ENCODE peak calls at places on chromosomes 2 and 18, in nine cellular contexts. V is CD4-positive, CD25-positive, alpha-beta regulatory T cell; Y is WERI-Rb-1; E is cardiac muscle cell; M is aorta; X is IMR-90; R is endodermal cell; K is uterus; P is HCT116. J is an unnamed sample.

GRCh38 chr2:219627105-219628100 is at the start of gene SLC4A3:
- DNase-seq in V (no peak), Y (peak; percentile 52), E (peak; percentile 47), M (no peak), X (peak; percentile 19), R (peak; percentile 68), K (no peak), P (no peak), J (no peak)

GRCh38 chr18:25898965-25899364 is 191.4 kb downstream of the SS18 start:
- DNase-seq in V (no peak), Y (no peak), E (no peak), M (no peak), X (no peak), R (no peak), K (no peak), P (no peak), J (no peak)

GRCh38 chr18:31612124-31612523 is 20.4 kb downstream of the TTR start:
- DNase-seq in V (no peak), Y (no peak), E (no peak), M (no peak), X (no peak), R (no peak), K (no peak), P (no peak), J (no peak)

GRCh38 chr18:10131036-10131774 is 217.4 kb downstream of the VAPA start:
- DNase-seq in V (no peak), Y (no peak), E (peak; percentile 17), M (no peak), X (no peak), R (peak; percentile 73), K (no peak), P (no peak), J (no peak)

GRCh38 chr2:9778012-9778411 is 65.3 kb upstream of the TAF1B start:
- DNase-seq in V (no peak), Y (peak; percentile 60), E (no peak), M (no peak), X (no peak), R (peak; percentile 77), K (no peak), P (peak; percentile 28), J (no peak)

GRCh38 chr18:21273568-21273967 is 31.5 kb downstream of the GREB1L start:
- DNase-seq in V (no peak), Y (no peak), E (no peak), M (no peak), X (no peak), R (no peak), K (no peak), P (no peak), J (no peak)

GRCh38 chr18:57885931-57886330 is 82.8 kb upstream of the ATP8B1 start:
- DNase-seq in V (no peak), Y (no peak), E (no peak), M (no peak), X (no peak), R (no peak), K (no peak), P (no peak), J (no peak)

GRCh38 chr2:223897669-223898314 is 47.3 kb downstream of the WDFY1 start:
- DNase-seq in V (no peak), Y (no peak), E (no peak), M (no peak), X (no peak), R (no peak), K (no peak), P (no peak), J (no peak)

GRCh38 chr2:216474925-216475670 is 23.5 kb upstream of the RPL37A start:
- DNase-seq in V (no peak), Y (no peak), E (no peak), M (no peak), X (no peak), R (no peak), K (no peak), P (no peak), J (no peak)

GRCh38 chr18:24590946-24591345 is 130.5 kb downstream of the HRH4 start:
- DNase-seq in V (no peak), Y (no peak), E (no peak), M (no peak), X (no peak), R (no peak), K (no peak), P (no peak), J (peak; percentile 74)

GRCh38 chr18:55384551-55385275 is 203.3 kb downstream of the TCF4 start:
- DNase-seq in V (no peak), Y (peak; percentile 60), E (peak; percentile 67), M (no peak), X (peak; percentile 48), R (peak; percentile 84), K (no peak), P (no peak), J (no peak)

GRCh38 chr18:45412577-45412976 is 202.7 kb upstream of the SLC14A2 start:
- DNase-seq in V (no peak), Y (no peak), E (no peak), M (no peak), X (no peak), R (peak; percentile 60), K (no peak), P (no peak), J (no peak)

GRCh38 chr18:79489048-79489899 is 93.5 kb downstream of the NFATC1 start:
- DNase-seq in V (no peak), Y (no peak), E (no peak), M (peak; percentile 42), X (no peak), R (no peak), K (no peak), P (no peak), J (no peak)

GRCh38 chr2:235350234-235350633 is 143.6 kb upstream of the AGAP1 start:
- DNase-seq in V (no peak), Y (no peak), E (no peak), M (no peak), X (no peak), R (no peak), K (no peak), P (no peak), J (no peak)

GRCh38 chr2:238119756-238120462 is 18.6 kb upstream of the KLHL30 start:
- DNase-seq in V (no peak), Y (no peak), E (no peak), M (peak; percentile 28), X (no peak), R (no peak), K (no peak), P (no peak), J (no peak)

GRCh38 chr2:155815851-155816250 is 516.7 kb downstream of the NR4A2 start:
- DNase-seq in V (no peak), Y (peak; percentile 67), E (no peak), M (no peak), X (no peak), R (peak; percentile 76), K (no peak), P (peak; percentile 23), J (no peak)

GRCh38 chr18:21664069-21664468 is 40.5 kb downstream of the ABHD3 start:
- DNase-seq in V (no peak), Y (no peak), E (no peak), M (no peak), X (no peak), R (no peak), K (no peak), P (no peak), J (no peak)

GRCh38 chr2:16218161-16218560 is 277.8 kb downstream of the MYCN start:
- DNase-seq in V (no peak), Y (no peak), E (no peak), M (no peak), X (no peak), R (no peak), K (no peak), P (no peak), J (no peak)

GRCh38 chr2:241788572-241788971 is 11.9 kb downstream of the GAL3ST2 start:
- DNase-seq in V (no peak), Y (no peak), E (no peak), M (no peak), X (no peak), R (no peak), K (no peak), P (peak; percentile 31), J (no peak)

GRCh38 chr2:64283641-64284371 is 139.6 kb upstream of the PELI1 start:
- DNase-seq in V (no peak), Y (no peak), E (no peak), M (no peak), X (no peak), R (no peak), K (peak; percentile 50), P (no peak), J (no peak)

DNA sequence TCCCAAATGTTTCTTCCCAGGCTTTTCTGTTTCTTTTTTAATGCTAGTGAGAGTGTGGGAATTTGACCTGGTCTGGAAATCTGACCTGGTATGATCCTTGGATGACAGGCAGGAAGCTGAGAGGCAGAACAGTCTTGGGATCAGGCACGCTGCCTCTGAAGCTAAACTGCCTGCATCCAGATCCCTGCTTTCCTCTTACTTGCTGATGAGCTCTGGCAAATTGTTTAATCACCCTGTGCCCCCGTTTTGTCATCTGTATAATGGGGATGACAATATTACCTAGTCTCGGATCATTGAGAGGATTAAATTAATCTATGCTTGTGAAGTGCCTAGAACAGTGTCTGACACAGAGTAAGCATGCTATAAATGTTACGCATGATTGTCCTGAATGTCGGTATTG is 3.3 kb downstream of the KLHL23 start:
- DNase-seq in V (no peak), Y (no peak), E (no peak), M (no peak), X (no peak), R (no peak), K (no peak), P (no peak), J (no peak)
- H3K4me3 ChIP-seq in V (no peak overlapping the region), Y (no peak overlapping the region), E (peak overlapping the region; percentile 2), M (no peak overlapping the region), X (no peak overlapping the region), R (peak overlapping the region; percentile 94), K (peak overlapping the region; percentile 11), P (no peak overlapping the region), J (peak overlapping the region; percentile 9)

GRCh38 chr2:42567389-42567788 is 1.0 kb upstream of the MTA3 start:
- DNase-seq in V (no peak), Y (no peak), E (peak; percentile 53), M (no peak), X (peak; percentile 81), R (no peak), K (no peak), P (no peak), J (no peak)
- H3K27ac ChIP-seq in V (no peak overlapping the region), Y (no peak overlapping the region), E (peak overlapping the region; percentile 93), M (peak overlapping the region; percentile 16), X (peak overlapping the region; percentile 93), R (peak overlapping the region; percentile 73), K (peak overlapping the region; percentile 97), P (no peak overlapping the region), J (peak overlapping the region; percentile 94)

DNA sequence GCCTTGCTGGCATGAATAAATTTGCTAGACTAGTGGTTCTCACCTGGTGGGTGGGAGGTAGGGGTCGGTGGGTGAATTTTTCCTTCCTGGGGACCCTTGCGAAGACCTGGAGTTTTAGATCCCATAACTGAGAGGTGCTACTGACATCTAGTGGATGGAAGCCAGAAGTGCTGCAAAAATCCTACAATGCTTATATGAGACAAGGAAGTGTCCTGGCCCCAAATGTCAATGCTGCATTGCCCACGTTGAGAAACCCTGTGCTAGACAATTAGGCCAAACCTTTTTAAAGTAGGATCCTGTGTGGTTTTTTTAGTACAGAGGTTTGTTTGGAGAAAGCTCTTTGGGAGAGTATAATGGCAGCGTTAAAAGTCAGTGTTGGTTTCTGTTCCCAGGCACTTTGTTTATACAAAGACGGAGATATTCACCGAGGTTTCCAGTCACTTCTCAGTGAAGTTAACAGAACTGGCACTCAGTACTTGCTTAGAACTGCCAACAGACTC is 9.6 kb downstream of the SERPINB8 start:
- DNase-seq in V (peak; percentile 11), Y (peak; percentile 56), E (peak; percentile 80), M (no peak), X (peak; percentile 70), R (peak; percentile 83), K (peak; percentile 35), P (peak; percentile 41), J (no peak)
- H3K27me3 ChIP-seq in V (no peaks in the 10 kb centered on the region), Y (no peaks in the 10 kb centered on the region), E (no peaks in the 10 kb centered on the region), M (no peaks in the 10 kb centered on the region), X (no peaks in the 10 kb centered on the region), R (no peaks in the 10 kb centered on the region), K (no peaks in the 10 kb centered on the region), P (no peaks in the 10 kb centered on the region), J (no peaks in the 10 kb centered on the region)

GRCh38 chr2:152046940-152047339 is 51.9 kb downstream of the CACNB4 start:
- DNase-seq in V (no peak), Y (no peak), E (no peak), M (no peak), X (no peak), R (no peak), K (no peak), P (no peak), J (no peak)
- H3K4me3 ChIP-seq in V (no peak overlapping the region), Y (no peak overlapping the region), E (no peak overlapping the region), M (no peak overlapping the region), X (no peak overlapping the region), R (no peak overlapping the region), K (no peak overlapping the region), P (no peak overlapping the region), J (no peak overlapping the region)

J was measured in vagina.